ENCODE peak calls at places on chromosomes 3 and 15, in nine cellular contexts. K, N, Y, U, P, B, V, J and S are unnamed samples.

GRCh38 chr15:26318689-26319088 is 454.2 kb downstream of the GABRB3 start:
- DNase-seq in V (no peak), U (no peak), K (no peak), Y (no peak), J (no peak), P (no peak), N (no peak), B (no peak), S (no peak)

GRCh38 chr3:78893161-78893560 is 874.6 kb downstream of the ROBO1 start:
- DNase-seq in B (no peak), J (no peak), P (no peak), U (no peak), N (no peak), V (no peak), K (no peak), Y (no peak), S (no peak)

GRCh38 chr3:143433787-143434378 is 314.3 kb downstream of the CHST2 start:
- DNase-seq in V (peak), K (no peak), U (no peak), P (no peak), N (no peak), B (no peak), J (no peak), Y (no peak), S (peak)

GRCh38 chr3:187276397-187277128 is 15.0 kb downstream of the MASP1 start:
- DNase-seq in V (no peak), B (no peak), N (no peak), U (no peak), K (no peak), P (no peak), Y (no peak), J (no peak), S (no peak)

GRCh38 chr3:81910244-81910852 is 148.9 kb upstream of the GBE1 start:
- DNase-seq in J (no peak), P (peak), K (peak), Y (peak), N (peak), U (peak), B (peak), V (peak), S (peak)

GRCh38 chr3:170836491-170836890 is 33.5 kb downstream of the RPL22L1 start:
- DNase-seq in J (no peak), U (no peak), V (no peak), Y (no peak), B (no peak), P (no peak), K (no peak), N (no peak), S (no peak)

GRCh38 chr3:12750658-12751071 is 8.4 kb downstream of the TMEM40 start:
- DNase-seq in N (peak), P (peak), K (no peak), Y (peak), U (no peak), V (peak), J (no peak), B (no peak), S (peak)

GRCh38 chr3:129404130-129404529 is 24.3 kb downstream of the EFCAB12 start:
- DNase-seq in K (no peak), Y (no peak), V (no peak), J (no peak), N (no peak), B (no peak), U (no peak), P (no peak), S (no peak)

GRCh38 chr3:62335196-62335595 is 38.2 kb downstream of the FEZF2 start:
- DNase-seq in Y (no peak), V (no peak), U (no peak), P (no peak), N (no peak), K (no peak), J (no peak), B (no peak), S (no peak)

GRCh38 chr15:27422997-27423396 is 452.0 kb downstream of the GABRG3 start:
- DNase-seq in J (no peak), U (no peak), V (no peak), B (no peak), K (no peak), P (no peak), N (no peak), Y (no peak), S (no peak)

GRCh38 chr3:184525337-184526157 is 36.0 kb upstream of the EPHB3 start:
- DNase-seq in B (no peak), V (peak), K (no peak), J (no peak), N (no peak), P (peak), Y (no peak), U (no peak), S (no peak)

GRCh38 chr3:59101091-59101738 is 51.4 kb upstream of the CFAP20DC start:
- DNase-seq in J (no peak), Y (no peak), U (peak), P (peak), B (no peak), V (no peak), N (peak), K (no peak), S (peak)

GRCh38 chr3:109005443-109005842 is 51.8 kb upstream of the GUCA1C start:
- DNase-seq in N (no peak), V (no peak), K (no peak), B (no peak), Y (no peak), J (no peak), P (no peak), U (no peak), S (no peak)

GRCh38 chr15:71238926-71239325 is 123.7 kb downstream of the THSD4 start:
- DNase-seq in V (no peak), K (no peak), U (no peak), J (no peak), P (no peak), B (no peak), Y (no peak), N (no peak), S (peak)

GRCh38 chr3:16906679-16907078 is 21.9 kb downstream of the PLCL2 start:
- DNase-seq in B (no peak), U (no peak), K (no peak), Y (peak), N (peak), P (peak), V (no peak), J (no peak), S (peak)